ENCODE peak calls at places on chromosomes 2 and 18, in five cellular contexts. B, J, P, M and X are unnamed samples.

GRCh38 chr2:71460595-71461303 is 7.4 kb downstream of the DYSF start:
- DNase-seq in B (no peak), M (peak; percentile 55), J (peak; percentile 54), P (no peak), X (no peak)

GRCh38 chr2:142937347-142937746 is 59.9 kb downstream of the KYNU start:
- DNase-seq in B (no peak), M (no peak), P (no peak), J (no peak), X (no peak)

GRCh38 chr2:172968061-172968469 is 107.6 kb upstream of the MAP3K20 start:
- DNase-seq in B (no peak), M (no peak), P (peak; percentile 74), J (no peak), X (peak; percentile 84)

GRCh38 chr2:1742680-1743395 is 1.5 kb downstream of the PXDN start:
- DNase-seq in B (peak; percentile 80), P (peak; percentile 79), M (peak; percentile 91), J (peak; percentile 87), X (peak; percentile 94)

GRCh38 chr2:118670868-118671267 is 176.6 kb downstream of the EN1 start:
- DNase-seq in M (no peak), P (no peak), J (no peak), B (no peak), X (no peak)

GRCh38 chr2:37315364-37315763 is 9.3 kb downstream of the PRKD3 start:
- DNase-seq in M (no peak), J (no peak), B (no peak), P (no peak), X (no peak)

GRCh38 chr2:157052685-157053224 is 204.8 kb upstream of the GALNT5 start:
- DNase-seq in B (no peak), P (no peak), M (no peak), J (no peak), X (no peak)

GRCh38 chr18:5238371-5238758 is 41.3 kb upstream of the AKAIN1 start:
- DNase-seq in P (peak; percentile 37), J (peak; percentile 38), B (peak; percentile 61), M (no peak), X (peak; percentile 66)

GRCh38 chr18:63285332-63285731 is 34.2 kb downstream of the BCL2 start:
- DNase-seq in B (no peak), J (no peak), P (no peak), M (no peak), X (no peak)

GRCh38 chr18:9017170-9017899 is 85.2 kb upstream of the NDUFV2 start:
- DNase-seq in M (peak; percentile 87), P (peak; percentile 68), B (no peak), J (peak; percentile 79), X (peak; percentile 88)

GRCh38 chr18:9017900-9018217 is 84.6 kb upstream of the NDUFV2 start:
- DNase-seq in B (no peak), P (no peak), M (peak; percentile 38), J (no peak), X (no peak)

GRCh38 chr18:9016819-9017169 is 85.7 kb upstream of the NDUFV2 start:
- DNase-seq in J (no peak), B (no peak), M (no peak), P (no peak), X (no peak)

GRCh38 chr18:9013926-9014373 is 88.5 kb upstream of the NDUFV2 start:
- DNase-seq in P (no peak), B (no peak), J (no peak), M (no peak), X (no peak)

GRCh38 chr18:9015689-9016088 is 86.8 kb upstream of the NDUFV2 start:
- DNase-seq in P (no peak), B (no peak), J (no peak), M (no peak), X (no peak)
- H3K27ac ChIP-seq in P (no peak overlapping the region), B (no peak overlapping the region), J (no peak overlapping the region), M (no peak overlapping the region), X (no peak overlapping the region)

DNA sequence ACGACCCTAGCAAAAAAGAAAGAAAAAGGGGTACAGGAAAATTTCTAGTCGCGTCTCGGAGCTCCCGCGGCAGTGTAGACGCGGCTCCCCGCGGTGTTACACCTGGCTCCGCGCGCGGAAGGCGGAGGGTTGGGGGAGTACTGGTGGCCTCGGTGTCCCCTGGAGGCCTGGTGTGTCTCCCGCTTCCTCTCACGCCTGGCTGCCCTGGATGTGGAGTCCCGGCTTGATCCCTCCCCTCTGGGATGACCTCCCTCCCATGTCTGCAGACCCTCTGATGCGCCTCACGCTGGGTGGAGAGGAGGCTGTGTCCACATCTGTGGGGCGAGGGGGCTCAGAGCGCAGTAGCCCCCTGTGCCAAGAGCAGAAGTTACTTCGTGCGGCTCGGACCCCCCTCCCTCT is 1.2 kb downstream of the KIF5C start:
- DNase-seq in B (peak; percentile 13), P (no peak), M (peak; percentile 81), J (peak; percentile 71), X (no peak)
- H3K4me3 ChIP-seq in B (peak overlapping the region; percentile 38), P (peak overlapping the region; percentile 38), M (peak overlapping the region; percentile 65), J (peak overlapping the region; percentile 92), X (peak overlapping the region; percentile 27)

GRCh38 chr2:67256892-67257291 is 140.2 kb upstream of the ETAA1 start:
- DNase-seq in J (no peak), P (no peak), B (no peak), M (no peak), X (no peak)
- H3K27ac ChIP-seq in J (no peak overlapping the region), P (no peak overlapping the region), B (no peak overlapping the region), M (no peak overlapping the region), X (no peak overlapping the region)

GRCh38 chr18:32770651-32771168 is 2.1 kb downstream of the KLHL14 start:
- DNase-seq in M (peak; percentile 26), J (peak; percentile 51), B (no peak), P (no peak), X (no peak)

GRCh38 chr18:32768646-32769206 is 4.1 kb downstream of the KLHL14 start:
- DNase-seq in P (no peak), B (no peak), M (no peak), J (no peak), X (no peak)

GRCh38 chr18:32771169-32771751 is 1.6 kb downstream of the KLHL14 start:
- DNase-seq in B (peak; percentile 72), J (peak; percentile 63), M (peak; percentile 67), P (no peak), X (no peak)

GRCh38 chr18:32770181-32770650 is 2.6 kb downstream of the KLHL14 start:
- DNase-seq in B (peak; percentile 49), P (peak; percentile 6), M (no peak), J (no peak), X (peak; percentile 51)

GRCh38 chr18:32769242-32770180 is 3.3 kb downstream of the KLHL14 start:
- DNase-seq in B (peak; percentile 55), J (peak; percentile 69), M (peak; percentile 61), P (no peak), X (peak; percentile 40)
- H3K4me3 ChIP-seq in B (peak overlapping the region; percentile 85), J (peak overlapping the region; percentile 88), M (no peak overlapping the region), P (no peak overlapping the region), X (no peak overlapping the region)

GRCh38 chr2:218274586-218274985 is 4.3 kb downstream of the PNKD start:
- DNase-seq in B (no peak), M (no peak), P (no peak), J (no peak), X (no peak)

GRCh38 chr2:218275368-218276072 is 5.2 kb downstream of the PNKD start:
- DNase-seq in J (no peak), P (no peak), B (no peak), M (no peak), X (peak; percentile 36)

GRCh38 chr2:218271865-218272530 is 1.7 kb downstream of the PNKD start:
- DNase-seq in P (no peak), B (no peak), J (no peak), M (no peak), X (no peak)

GRCh38 chr2:218272531-218273212 is 2.4 kb downstream of the PNKD start:
- DNase-seq in J (peak; percentile 91), B (peak; percentile 83), M (peak; percentile 89), P (peak; percentile 85), X (peak; percentile 93)

GRCh38 chr2:218273908-218274249 is 3.6 kb downstream of the PNKD start:
- DNase-seq in J (no peak), P (no peak), B (no peak), M (no peak), X (no peak)
- H3K27ac ChIP-seq in J (no peak overlapping the region), P (peak overlapping the region; percentile 6), B (no peak overlapping the region), M (no peak overlapping the region), X (no peak overlapping the region)

GRCh38 chr18:45730832-45731545 is 7.0 kb downstream of the SLC14A1 start:
- DNase-seq in M (no peak), J (no peak), P (no peak), B (no peak), X (no peak)
- H3K4me3 ChIP-seq in M (no peak overlapping the region), J (no peak overlapping the region), P (no peak overlapping the region), B (no peak overlapping the region), X (no peak overlapping the region)

GRCh38 chr2:111897630-111897923 is 830 bp upstream of the MERTK start:
- DNase-seq in B (no peak), P (no peak), M (no peak), J (no peak), X (no peak)
- H3K27ac ChIP-seq in B (peak overlapping the region; percentile 36), P (peak overlapping the region; percentile 93), M (no peak overlapping the region), J (no peak overlapping the region), X (peak overlapping the region; percentile 71)

DNA sequence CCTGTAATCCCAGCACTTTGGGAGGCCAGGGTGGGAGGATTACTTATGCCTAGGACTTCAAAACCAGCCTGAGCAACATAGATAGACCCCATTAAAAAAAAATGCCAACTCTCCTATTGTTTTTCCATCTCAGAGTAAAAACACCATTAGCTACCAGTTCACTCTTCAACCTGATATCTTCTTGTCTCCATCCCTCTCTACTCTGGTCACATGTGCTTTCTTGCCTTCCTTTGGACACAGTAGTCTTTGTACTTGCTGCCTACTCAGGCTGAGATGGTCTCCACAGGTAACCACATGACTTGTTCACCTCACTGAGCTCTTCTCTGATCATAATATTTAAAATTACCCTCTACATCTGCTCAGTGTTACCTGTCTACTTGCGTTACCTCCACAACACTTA is 5.0 kb downstream of the MALT1 start:
- DNase-seq in M (no peak), J (no peak), B (no peak), P (no peak), X (no peak)
- H3K4me3 ChIP-seq in M (no peak overlapping the region), J (no peak overlapping the region), B (no peak overlapping the region), P (no peak overlapping the region), X (no peak overlapping the region)

DNA sequence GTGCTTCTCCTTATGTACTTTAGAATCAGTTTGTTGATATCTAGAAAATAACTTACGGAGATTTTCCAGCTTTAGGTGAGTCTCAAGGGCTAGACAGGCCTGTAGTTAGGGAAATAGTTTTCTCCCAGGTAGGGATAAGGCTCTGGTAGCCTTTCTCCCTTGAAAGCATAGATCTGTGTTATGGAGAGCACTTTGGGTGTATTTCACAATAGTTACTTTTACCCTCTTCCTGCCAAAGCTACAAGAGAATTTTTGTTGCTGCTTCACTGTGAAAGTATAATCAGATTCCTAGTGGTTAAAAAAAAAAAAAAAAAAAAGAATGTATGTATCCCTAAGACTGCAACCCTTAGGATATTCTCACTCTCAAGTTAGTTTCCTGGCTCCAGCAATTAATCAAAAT is 267.5 kb downstream of the PIK3C3 start:
- DNase-seq in J (no peak), B (no peak), M (no peak), P (no peak), X (no peak)
- H3K27ac ChIP-seq in J (no peak overlapping the region), B (no peak overlapping the region), M (no peak overlapping the region), P (no peak overlapping the region), X (no peak overlapping the region)

DNA sequence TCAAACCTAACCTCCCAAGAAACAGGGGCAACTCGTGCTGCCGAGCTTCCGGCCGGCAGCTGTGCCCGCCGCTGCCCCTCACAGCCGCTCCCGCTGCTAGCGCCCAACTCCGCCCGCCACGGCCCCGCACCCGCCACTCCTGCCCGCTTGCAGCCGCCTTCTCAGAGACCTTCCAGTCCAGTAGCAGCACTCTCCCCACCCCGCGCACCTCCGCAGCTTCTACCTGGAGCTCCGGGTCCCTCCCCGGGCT is 722 bp upstream of the C2orf15 start:
- DNase-seq in M (no peak), J (no peak), B (no peak), P (no peak), X (no peak)
- H3K4me3 ChIP-seq in M (peak overlapping the region; percentile 70), J (peak overlapping the region; percentile 85), B (peak overlapping the region; percentile 59), P (peak overlapping the region; percentile 98), X (peak overlapping the region; percentile 72)